ENCODE peak calls at places on chromosomes 13 and 19, in four cellular contexts. J is transverse colon, T is BE2C, Z is breast epithelium. W is an unnamed sample.
A peak's percentile ranks its signal among the peaks of the same experiment; 100 is the strongest.

GRCh38 chr13:114118086-114118762 is 14.2 kb downstream of the RASA3 start:
- DNase-seq in J (no peak), Z (no peak), T (no peak), W (no peak)

GRCh38 chr19:2661615-2662014 is 40.9 kb downstream of the GNG7 start:
- DNase-seq in T (peak; percentile 41), J (no peak), Z (no peak), W (no peak)

GRCh38 chr13:38542601-38543000 is 144.3 kb upstream of the FREM2 start:
- DNase-seq in T (no peak), Z (no peak), J (no peak), W (no peak)

GRCh38 chr19:5145521-5146511 is 176.9 kb downstream of the KDM4B start:
- DNase-seq in Z (no peak), J (no peak), T (no peak), W (no peak)

GRCh38 chr13:55714120-55714519 is 1426.6 kb upstream of the PRR20A start:
- DNase-seq in Z (no peak), J (no peak), T (no peak), W (no peak)

GRCh38 chr13:105327727-105328126 is 1207.7 kb downstream of the EFNB2 start:
- DNase-seq in J (no peak), Z (no peak), T (no peak), W (no peak)

GRCh38 chr19:9667898-9668297 is 7.0 kb downstream of the ZNF562 start:
- DNase-seq in J (no peak), T (no peak), Z (no peak), W (no peak)

GRCh38 chr19:49528211-49528771 is 488 bp downstream of the RCN3 start:
- DNase-seq in J (no peak), T (no peak), Z (no peak), W (no peak)

GRCh38 chr13:112704634-112705145 is 14.9 kb downstream of the ATP11A start:
- DNase-seq in Z (no peak), J (peak; percentile 4), T (no peak), W (peak; percentile 17)

GRCh38 chr13:36418022-36418805 is 14.1 kb upstream of the CCNA1 start:
- DNase-seq in T (no peak), J (no peak), Z (no peak), W (no peak)

GRCh38 chr19:29704562-29705558 is 10.2 kb downstream of the C19orf12 start:
- DNase-seq in J (no peak), T (no peak), Z (no peak), W (no peak)

GRCh38 chr13:112740502-112741131 is 50.8 kb downstream of the ATP11A start:
- DNase-seq in J (peak; percentile 50), T (no peak), Z (peak; percentile 39), W (peak; percentile 53)

GRCh38 chr19:5046339-5047039 is 77.6 kb downstream of the KDM4B start:
- DNase-seq in Z (peak; percentile 48), J (peak; percentile 74), T (no peak), W (no peak)

GRCh38 chr19:48683349-48683748 is 10.5 kb upstream of the NTN5 start:
- DNase-seq in T (peak; percentile 70), Z (no peak), J (no peak), W (peak; percentile 62)

GRCh38 chr19:1063909-1064660 is 2.9 kb upstream of the ARHGAP45 start:
- DNase-seq in T (no peak), Z (no peak), J (peak; percentile 38), W (no peak)

GRCh38 chr13:98276486-98276885 is 99.4 kb upstream of the RNF113B start:
- DNase-seq in J (no peak), Z (no peak), T (no peak), W (no peak)

GRCh38 chr13:40933508-40933907 is 85.6 kb downstream of the ELF1 start:
- DNase-seq in J (no peak), Z (no peak), T (no peak), W (no peak)
- H3K4me1 ChIP-seq in J (no peaks in the 10 kb centered on the region), Z (no peaks in the 10 kb centered on the region), T (no peaks in the 10 kb centered on the region), W (no peaks in the 10 kb centered on the region)

DNA sequence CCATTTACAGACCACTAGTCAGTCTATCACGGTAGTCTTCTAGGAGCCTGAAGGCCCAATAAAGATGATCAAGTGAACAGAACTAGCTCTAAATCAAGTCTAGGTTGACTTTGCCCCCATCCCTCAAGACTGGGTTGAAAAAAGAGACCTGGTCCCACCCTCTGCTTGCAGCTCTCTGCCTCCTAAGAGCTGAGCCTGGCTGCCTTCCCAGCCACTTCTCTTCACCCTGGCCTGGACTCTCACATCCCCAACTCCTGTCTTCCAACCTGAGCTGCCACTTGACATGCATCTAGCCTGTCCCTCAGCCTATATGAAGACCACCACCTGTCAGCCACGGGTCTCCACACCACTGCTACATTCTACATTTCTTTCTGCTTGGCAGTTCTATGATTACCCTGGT is 99.6 kb downstream of the FOXO1 start:
- DNase-seq in Z (no peak), T (no peak), J (no peak), W (no peak)
- H3K4me1 ChIP-seq in Z (peaks cover 4% of the 10 kb centered on the region), T (peaks cover 5% of the 10 kb centered on the region), J (peaks cover 21% of the 10 kb centered on the region), W (peaks cover 49% of the 10 kb centered on the region)

DNA sequence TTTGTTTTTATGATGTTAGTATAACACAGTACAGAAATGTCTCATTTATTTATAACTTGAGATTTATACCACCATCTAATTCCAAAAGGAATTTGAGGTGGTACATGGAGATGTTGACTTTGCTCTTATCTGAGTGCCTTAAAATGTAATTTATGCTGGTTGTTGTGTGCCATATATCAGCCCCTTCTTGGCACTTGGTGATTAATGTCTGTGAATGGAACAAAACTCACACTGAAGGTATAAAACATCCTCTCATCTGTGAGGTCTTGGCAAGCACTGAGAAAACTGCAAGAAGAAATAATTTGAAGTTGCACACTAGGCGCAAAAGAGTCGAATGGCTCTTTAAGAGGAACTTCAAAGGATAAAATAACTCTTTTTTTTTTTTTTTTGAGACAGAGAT is 240.4 kb downstream of the B3GLCT start:
- DNase-seq in Z (no peak), T (no peak), J (no peak), W (no peak)
- H3K4me1 ChIP-seq in Z (no peaks in the 10 kb centered on the region), T (peaks cover 6% of the 10 kb centered on the region), J (no peaks in the 10 kb centered on the region), W (no peaks in the 10 kb centered on the region)

GRCh38 chr13:21813110-21813509 is 142.2 kb downstream of the FGF9 start:
- DNase-seq in T (no peak), J (no peak), Z (no peak), W (no peak)
- H3K4me1 ChIP-seq in T (no peaks in the 10 kb centered on the region), J (no peaks in the 10 kb centered on the region), Z (no peaks in the 10 kb centered on the region), W (no peaks in the 10 kb centered on the region)

W was measured in adrenal gland.